ENCODE peak calls at places on chromosomes 1 and 21, in five cellular contexts. One of them, this sample, is unnamed.

GRCh38 chr1:159941139-159941866 is 4.1 kb downstream of the IGSF9 start:
- DNase-seq in SK-MEL-5: no peak
- DNase-seq in psoas muscle: no peak
- DNase-seq in endothelial cell: no peak
- DNase-seq in stimulated activated CD8-positive, alpha-beta memory T cell treated with anti-CD3 and anti-CD28 coated beads, Interleukin-4, amount 100 ng/mL, for 24 hours: no peak
- DNase-seq in this sample: no peak

GRCh38 chr1:92259350-92259749 is 39.4 kb downstream of the GLMN start:
- DNase-seq in SK-MEL-5: no peak
- DNase-seq in psoas muscle: no peak
- DNase-seq in stimulated activated CD8-positive, alpha-beta memory T cell treated with anti-CD3 and anti-CD28 coated beads, Interleukin-4, amount 100 ng/mL, for 24 hours: no peak
- DNase-seq in endothelial cell: no peak
- DNase-seq in this sample: peak

GRCh38 chr1:147225193-147225730 is at the start of gene FMO5:
- DNase-seq in endothelial cell: peak
- DNase-seq in stimulated activated CD8-positive, alpha-beta memory T cell treated with anti-CD3 and anti-CD28 coated beads, Interleukin-4, amount 100 ng/mL, for 24 hours: peak
- DNase-seq in psoas muscle: peak
- DNase-seq in SK-MEL-5: peak
- DNase-seq in this sample: peak

GRCh38 chr1:117631361-117631760 is 25.5 kb downstream of the TENT5C start:
- DNase-seq in endothelial cell: no peak
- DNase-seq in SK-MEL-5: no peak
- DNase-seq in stimulated activated CD8-positive, alpha-beta memory T cell treated with anti-CD3 and anti-CD28 coated beads, Interleukin-4, amount 100 ng/mL, for 24 hours: no peak
- DNase-seq in psoas muscle: no peak
- DNase-seq in this sample: no peak

GRCh38 chr1:242847390-242847993 is 323.0 kb upstream of the PLD5 start:
- DNase-seq in psoas muscle: no peak
- DNase-seq in SK-MEL-5: no peak
- DNase-seq in stimulated activated CD8-positive, alpha-beta memory T cell treated with anti-CD3 and anti-CD28 coated beads, Interleukin-4, amount 100 ng/mL, for 24 hours: no peak
- DNase-seq in endothelial cell: peak
- DNase-seq in this sample: peak

GRCh38 chr1:94071391-94071790 is 49.6 kb downstream of the ABCA4 start:
- DNase-seq in SK-MEL-5: no peak
- DNase-seq in psoas muscle: no peak
- DNase-seq in stimulated activated CD8-positive, alpha-beta memory T cell treated with anti-CD3 and anti-CD28 coated beads, Interleukin-4, amount 100 ng/mL, for 24 hours: no peak
- DNase-seq in endothelial cell: no peak
- DNase-seq in this sample: no peak

GRCh38 chr1:77282866-77283539 is 1.2 kb downstream of the AK5 start:
- DNase-seq in psoas muscle: peak
- DNase-seq in SK-MEL-5: no peak
- DNase-seq in endothelial cell: peak
- DNase-seq in stimulated activated CD8-positive, alpha-beta memory T cell treated with anti-CD3 and anti-CD28 coated beads, Interleukin-4, amount 100 ng/mL, for 24 hours: no peak
- DNase-seq in this sample: no peak

GRCh38 chr1:50179639-50180038 is 70.9 kb downstream of the ELAVL4 start:
- DNase-seq in endothelial cell: no peak
- DNase-seq in psoas muscle: no peak
- DNase-seq in stimulated activated CD8-positive, alpha-beta memory T cell treated with anti-CD3 and anti-CD28 coated beads, Interleukin-4, amount 100 ng/mL, for 24 hours: no peak
- DNase-seq in SK-MEL-5: no peak
- DNase-seq in this sample: no peak

GRCh38 chr1:54804471-54805132 is 3.5 kb upstream of the TTC22 start:
- DNase-seq in endothelial cell: no peak
- DNase-seq in SK-MEL-5: no peak
- DNase-seq in stimulated activated CD8-positive, alpha-beta memory T cell treated with anti-CD3 and anti-CD28 coated beads, Interleukin-4, amount 100 ng/mL, for 24 hours: no peak
- DNase-seq in psoas muscle: no peak
- DNase-seq in this sample: peak

GRCh38 chr1:165875171-165875570 is 47.8 kb downstream of the UCK2 start:
- DNase-seq in psoas muscle: no peak
- DNase-seq in SK-MEL-5: no peak
- DNase-seq in stimulated activated CD8-positive, alpha-beta memory T cell treated with anti-CD3 and anti-CD28 coated beads, Interleukin-4, amount 100 ng/mL, for 24 hours: no peak
- DNase-seq in endothelial cell: no peak
- DNase-seq in this sample: no peak

GRCh38 chr21:33901421-33902288 is 13.9 kb downstream of the ATP5PO start:
- DNase-seq in endothelial cell: peak
- DNase-seq in SK-MEL-5: peak
- DNase-seq in stimulated activated CD8-positive, alpha-beta memory T cell treated with anti-CD3 and anti-CD28 coated beads, Interleukin-4, amount 100 ng/mL, for 24 hours: no peak
- DNase-seq in psoas muscle: peak
- DNase-seq in this sample: peak

GRCh38 chr1:209912306-209912705 is 25.7 kb upstream of the SYT14 start:
- DNase-seq in psoas muscle: no peak
- DNase-seq in endothelial cell: no peak
- DNase-seq in SK-MEL-5: no peak
- DNase-seq in stimulated activated CD8-positive, alpha-beta memory T cell treated with anti-CD3 and anti-CD28 coated beads, Interleukin-4, amount 100 ng/mL, for 24 hours: no peak
- DNase-seq in this sample: peak

GRCh38 chr1:3557366-3557765 is 53.9 kb downstream of the MEGF6 start:
- DNase-seq in stimulated activated CD8-positive, alpha-beta memory T cell treated with anti-CD3 and anti-CD28 coated beads, Interleukin-4, amount 100 ng/mL, for 24 hours: no peak
- DNase-seq in endothelial cell: no peak
- DNase-seq in psoas muscle: no peak
- DNase-seq in SK-MEL-5: no peak
- DNase-seq in this sample: no peak

This sample was measured in amniotic epithelial cell.